ENCODE peak calls at places on chromosome 16, in eight cellular contexts. W, C, A, X, N, Q, V and H are unnamed samples.

GRCh38 chr16:81076566-81077076 is 417 bp downstream of the C16orf46 start:
- DNase-seq in C (peak; percentile 88), W (peak; percentile 76), N (peak; percentile 83), A (peak; percentile 94), V (peak; percentile 95), X (no peak), Q (peak; percentile 93), H (no peak)

GRCh38 chr16:89953671-89954406 is 5.3 kb downstream of the DEF8 start:
- DNase-seq in V (no peak), Q (peak; percentile 48), C (no peak), A (no peak), X (no peak), N (no peak), W (no peak), H (no peak)

GRCh38 chr16:47069841-47070584 is 73.7 kb downstream of the NETO2 start:
- DNase-seq in N (no peak), Q (no peak), A (no peak), V (no peak), W (no peak), X (no peak), C (no peak), H (no peak)

GRCh38 chr16:743794-744500 is 3.1 kb upstream of the CIAO3 start:
- DNase-seq in N (no peak), C (peak; percentile 67), X (no peak), A (no peak), W (no peak), V (no peak), Q (peak; percentile 64), H (peak; percentile 36)

GRCh38 chr16:85347213-85347591 is 234.9 kb upstream of the CIBAR2 start:
- DNase-seq in W (no peak), X (no peak), V (no peak), Q (peak; percentile 78), C (peak; percentile 75), N (no peak), A (peak; percentile 57), H (peak; percentile 54)

GRCh38 chr16:23435500-23435899 is 17.5 kb downstream of the COG7 start:
- DNase-seq in W (peak; percentile 48), C (peak; percentile 85), X (no peak), A (peak; percentile 77), Q (no peak), V (peak; percentile 81), N (peak; percentile 36), H (peak; percentile 67)

GRCh38 chr16:24736758-24737157 is 7.3 kb downstream of the TNRC6A start:
- DNase-seq in Q (no peak), C (no peak), W (no peak), V (no peak), N (no peak), X (no peak), A (peak; percentile 45), H (no peak)

GRCh38 chr16:75476817-75477216 is 12.3 kb upstream of the TMEM170A start:
- DNase-seq in A (no peak), X (no peak), Q (no peak), V (no peak), N (no peak), W (no peak), C (no peak), H (no peak)

GRCh38 chr16:9739301-9739700 is 442.9 kb downstream of the GRIN2A start:
- DNase-seq in X (no peak), V (no peak), N (no peak), C (no peak), A (no peak), W (no peak), Q (no peak), H (peak; percentile 67)

GRCh38 chr16:66950437-66950836 is 10.6 kb upstream of the CES3 start:
- DNase-seq in V (no peak), N (no peak), Q (no peak), W (no peak), A (no peak), X (no peak), C (no peak), H (no peak)

GRCh38 chr16:51156836-51157235 is 5.8 kb upstream of the SALL1 start:
- DNase-seq in N (no peak), V (no peak), X (no peak), W (no peak), A (no peak), Q (no peak), C (no peak), H (no peak)

GRCh38 chr16:72937916-72938315 is 110.0 kb downstream of the ZFHX3 start:
- DNase-seq in N (no peak), A (no peak), V (peak; percentile 82), C (no peak), Q (no peak), W (no peak), X (no peak), H (no peak)

GRCh38 chr16:87442581-87442966 is 50.2 kb downstream of the ZCCHC14 start:
- DNase-seq in X (no peak), A (no peak), W (peak; percentile 31), V (no peak), C (no peak), N (no peak), Q (no peak), H (no peak)

GRCh38 chr16:81410643-81411235 is 33.9 kb upstream of the CMIP start:
- DNase-seq in X (no peak), A (no peak), C (peak; percentile 57), Q (no peak), W (no peak), N (no peak), V (peak; percentile 17), H (peak; percentile 39)

GRCh38 chr16:81335669-81336068 is 20.9 kb downstream of the GAN start:
- DNase-seq in V (no peak), Q (no peak), W (no peak), A (no peak), X (no peak), N (no peak), C (no peak), H (no peak)